ENCODE peak calls at places on chromosomes 5 and 9, in seven cellular contexts. T is AG09319, G is fibroblast of mammary gland, V is memory B cell, K is neural progenitor cell, J is NCI-H1436, R is RWPE1. C is an unnamed sample.
A peak's percentile ranks its signal among the peaks of the same experiment; 100 is the strongest.

GRCh38 chr9:92033991-92034390 is 81.2 kb downstream of the SPTLC1 start:
- DNase-seq in T (no peak), G (no peak), V (no peak), K (no peak), J (no peak), R (no peak), C (no peak)

GRCh38 chr9:19149230-19149629 is 21.9 kb upstream of the PLIN2 start:
- DNase-seq in T (no peak), G (peak; percentile 74), V (no peak), K (no peak), J (no peak), R (no peak), C (no peak)

GRCh38 chr5:61599370-61600140 is 267.5 kb downstream of the ZSWIM6 start:
- DNase-seq in T (peak; percentile 14), G (peak; percentile 24), V (no peak), K (no peak), J (peak; percentile 2), R (peak; percentile 12), C (no peak)

GRCh38 chr5:65338606-65339151 is 143.0 kb downstream of the ADAMTS6 start:
- DNase-seq in T (no peak), G (peak; percentile 44), V (no peak), K (no peak), J (no peak), R (no peak), C (no peak)

GRCh38 chr5:113147088-113147487 is 170.5 kb downstream of the DCP2 start:
- DNase-seq in T (peak; percentile 56), G (peak; percentile 95), V (no peak), K (no peak), J (no peak), R (peak; percentile 76), C (no peak)

GRCh38 chr9:96071245-96072124 is 196.0 kb downstream of the ERCC6L2 start:
- DNase-seq in T (no peak), G (peak; percentile 55), V (no peak), K (peak; percentile 67), J (no peak), R (peak; percentile 66), C (peak; percentile 44)

GRCh38 chr9:38142201-38142600 is 73.2 kb upstream of the SHB start:
- DNase-seq in T (no peak), G (peak; percentile 25), V (no peak), K (no peak), J (no peak), R (no peak), C (no peak)

GRCh38 chr9:130294664-130295063 is 29.1 kb downstream of the HMCN2 start:
- DNase-seq in T (no peak), G (no peak), V (no peak), K (no peak), J (no peak), R (no peak), C (no peak)

GRCh38 chr9:127786773-127787123 is 914 bp downstream of the CDK9 start:
- DNase-seq in T (no peak), G (peak; percentile 28), V (no peak), K (no peak), J (no peak), R (no peak), C (no peak)

GRCh38 chr5:144406463-144406862 is 235.8 kb downstream of the KCTD16 start:
- DNase-seq in T (no peak), G (no peak), V (no peak), K (no peak), J (no peak), R (no peak), C (no peak)

GRCh38 chr5:96023518-96023917 is 61.9 kb upstream of the ELL2 start:
- DNase-seq in T (no peak), G (peak; percentile 71), V (no peak), K (no peak), J (no peak), R (peak; percentile 44), C (no peak)

GRCh38 chr5:156870498-156870839 is 20.4 kb downstream of the PPP1R2B start:
- DNase-seq in T (no peak), G (no peak), V (no peak), K (no peak), J (no peak), R (no peak), C (no peak)

GRCh38 chr5:170745481-170746061 is 38.0 kb upstream of the GABRP start:
- DNase-seq in T (no peak), G (no peak), V (no peak), K (peak; percentile 68), J (no peak), R (no peak), C (peak; percentile 79)

GRCh38 chr5:58810086-58810485 is 227.2 kb downstream of the RAB3C start:
- DNase-seq in T (no peak), G (no peak), V (no peak), K (peak; percentile 3), J (no peak), R (no peak), C (no peak)

GRCh38 chr9:75101004-75101601 is 12.8 kb downstream of the OSTF1 start:
- DNase-seq in T (no peak), G (no peak), V (no peak), K (peak; percentile 18), J (no peak), R (no peak), C (no peak)

GRCh38 chr5:163727028-163727427 is 221.6 kb downstream of the MAT2B start:
- DNase-seq in T (no peak), G (no peak), V (peak; percentile 22), K (no peak), J (no peak), R (no peak), C (no peak)

GRCh38 chr9:100229136-100229535 is 123.6 kb downstream of the TEX10 start:
- DNase-seq in T (no peak), G (no peak), V (no peak), K (no peak), J (no peak), R (no peak), C (no peak)

GRCh38 chr9:32348289-32348688 is 36.2 kb upstream of the ACO1 start:
- DNase-seq in T (no peak), G (peak; percentile 23), V (no peak), K (no peak), J (no peak), R (no peak), C (no peak)

GRCh38 chr5:72523960-72524582 is 16.9 kb upstream of the ZNF366 start:
- DNase-seq in T (peak; percentile 71), G (peak; percentile 92), V (no peak), K (peak; percentile 64), J (peak; percentile 10), R (peak; percentile 52), C (peak; percentile 54)

GRCh38 chr5:60810438-60811085 is 33.5 kb downstream of the ELOVL7 start:
- DNase-seq in T (no peak), G (peak; percentile 11), V (no peak), K (no peak), J (no peak), R (peak; percentile 76), C (no peak)

GRCh38 chr9:126228779-126229444 is 97.7 kb upstream of the MVB12B start:
- DNase-seq in T (peak; percentile 23), G (peak; percentile 63), V (peak; percentile 74), K (peak; percentile 89), J (peak; percentile 62), R (peak; percentile 88), C (peak; percentile 85)

GRCh38 chr5:135208555-135209494 is 174.8 kb upstream of the PITX1 start:
- DNase-seq in T (peak; percentile 74), G (peak; percentile 95), V (no peak), K (no peak), J (no peak), R (peak; percentile 80), C (peak; percentile 36)

GRCh38 chr9:34625087-34625486 is 3.8 kb downstream of the ARID3C start:
- DNase-seq in T (no peak), G (no peak), V (no peak), K (no peak), J (no peak), R (no peak), C (no peak)

GRCh38 chr5:150296496-150296895 is 6.2 kb downstream of the ARSI start:
- DNase-seq in T (no peak), G (no peak), V (no peak), K (no peak), J (no peak), R (no peak), C (no peak)

GRCh38 chr9:98231770-98232478 is 23.5 kb downstream of the TBC1D2 start:
- DNase-seq in T (peak; percentile 44), G (peak; percentile 91), V (no peak), K (no peak), J (no peak), R (peak; percentile 68), C (no peak)

GRCh38 chr9:136015656-136016055 is 54.5 kb upstream of the UBAC1 start:
- DNase-seq in T (no peak), G (no peak), V (no peak), K (peak; percentile 47), J (no peak), R (no peak), C (no peak)

GRCh38 chr9:76352026-76352620 is 42.1 kb downstream of the RFK start:
- DNase-seq in T (no peak), G (no peak), V (no peak), K (no peak), J (no peak), R (no peak), C (no peak)

GRCh38 chr5:67404261-67405100 is 207.9 kb upstream of the CD180 start:
- DNase-seq in T (no peak), G (peak; percentile 72), V (no peak), K (no peak), J (no peak), R (peak; percentile 60), C (no peak)

GRCh38 chr9:109815366-109815947 is 35.5 kb downstream of the PALM2AKAP2 start:
- DNase-seq in T (no peak), G (peak; percentile 62), V (no peak), K (no peak), J (no peak), R (no peak), C (no peak)

GRCh38 chr9:78954286-78954685 is 617.5 kb upstream of the TLE4 start:
- DNase-seq in T (no peak), G (peak; percentile 2), V (no peak), K (no peak), J (no peak), R (no peak), C (no peak)

GRCh38 chr9:91349115-91349555 is 12.6 kb downstream of the AUH start:
- DNase-seq in T (no peak), G (no peak), V (no peak), K (no peak), J (no peak), R (no peak), C (no peak)

GRCh38 chr5:153372433-153373167 is 117.9 kb upstream of the GRIA1 start:
- DNase-seq in T (no peak), G (no peak), V (no peak), K (no peak), J (peak; percentile 89), R (peak; percentile 36), C (no peak)

GRCh38 chr5:180915924-180916323 is 17.0 kb downstream of the BTNL8 start:
- DNase-seq in T (no peak), G (no peak), V (no peak), K (no peak), J (no peak), R (no peak), C (no peak)

GRCh38 chr5:180010636-180011035 is 60.9 kb downstream of the RNF130 start:
- DNase-seq in T (no peak), G (no peak), V (no peak), K (no peak), J (no peak), R (no peak), C (no peak)

GRCh38 chr9:131709741-131710499 is 30.0 kb downstream of the RAPGEF1 start:
- DNase-seq in T (no peak), G (peak; percentile 59), V (no peak), K (peak; percentile 31), J (no peak), R (peak; percentile 54), C (no peak)

GRCh38 chr9:134670042-134670525 is 28.5 kb downstream of the COL5A1 start:
- DNase-seq in T (peak; percentile 31), G (peak; percentile 92), V (no peak), K (no peak), J (no peak), R (peak; percentile 82), C (no peak)

GRCh38 chr9:135907006-135907434 is 326 bp downstream of the CAMSAP1 start:
- DNase-seq in T (no peak), G (peak; percentile 24), V (no peak), K (peak; percentile 89), J (no peak), R (no peak), C (peak; percentile 28)

GRCh38 chr5:57559110-57559635 is 76.6 kb upstream of the ACTBL2 start:
- DNase-seq in T (no peak), G (no peak), V (no peak), K (no peak), J (no peak), R (no peak), C (no peak)